ENCODE peak calls at places on chromosomes 1 and 21, in six cellular contexts. O, R, X, S, T and A are unnamed samples.

GRCh38 chr1:205258313-205259176 is 30.8 kb downstream of the TMCC2 start:
- DNase-seq in O (peak; percentile 48), R (no peak), X (no peak), S (no peak), T (no peak), A (no peak)

GRCh38 chr1:233867028-233867427 is 37.4 kb upstream of the SLC35F3 start:
- DNase-seq in O (no peak), R (no peak), X (no peak), S (no peak), T (no peak), A (no peak)

GRCh38 chr1:101370488-101370887 is 133.7 kb downstream of the S1PR1 start:
- DNase-seq in O (no peak), R (no peak), X (no peak), S (no peak), T (no peak), A (no peak)

GRCh38 chr21:41767606-41768370 is 936 bp upstream of the RIPK4 start:
- DNase-seq in O (no peak), R (no peak), X (no peak), S (no peak), T (no peak), A (peak; percentile 75)

GRCh38 chr1:59198565-59198964 is 98.3 kb upstream of the FGGY start:
- DNase-seq in O (no peak), R (no peak), X (no peak), S (no peak), T (no peak), A (no peak)

GRCh38 chr1:177181280-177181630 is 10.5 kb downstream of the BRINP2 start:
- DNase-seq in O (no peak), R (no peak), X (no peak), S (no peak), T (no peak), A (peak; percentile 72)

GRCh38 chr1:227372662-227373061 is 54.4 kb upstream of the CDC42BPA start:
- DNase-seq in O (no peak), R (no peak), X (no peak), S (no peak), T (no peak), A (peak; percentile 49)

GRCh38 chr1:7929637-7930036 is 11.0 kb downstream of the TNFRSF9 start:
- DNase-seq in O (no peak), R (no peak), X (no peak), S (no peak), T (no peak), A (no peak)

GRCh38 chr1:216464489-216464888 is 41.2 kb upstream of the USH2A start:
- DNase-seq in O (no peak), R (no peak), X (no peak), S (no peak), T (no peak), A (no peak)

GRCh38 chr1:28579374-28579773 is 12.7 kb upstream of the RAB42 start:
- DNase-seq in O (no peak), R (no peak), X (no peak), S (no peak), T (no peak), A (no peak)

GRCh38 chr1:184404727-184405027 is 17.8 kb downstream of the C1orf21 start:
- DNase-seq in O (no peak), R (no peak), X (no peak), S (no peak), T (no peak), A (no peak)

GRCh38 chr1:205077158-205077933 is 6.9 kb downstream of the TMEM81 start:
- DNase-seq in O (no peak), R (no peak), X (no peak), S (no peak), T (no peak), A (no peak)

GRCh38 chr1:231035799-231036198 is 4.3 kb downstream of the FAM89A start:
- DNase-seq in O (no peak), R (no peak), X (no peak), S (no peak), T (no peak), A (no peak)

GRCh38 chr1:24417681-24418080 is 2.1 kb downstream of the NIPAL3 start:
- DNase-seq in O (no peak), R (no peak), X (no peak), S (no peak), T (no peak), A (no peak)
- H3K4me3 ChIP-seq in O (no peak overlapping the region), R (no peak overlapping the region), X (no peak overlapping the region), S (no peak overlapping the region), T (no peak overlapping the region), A (no peak overlapping the region)

GRCh38 chr1:94542088-94542671 is 621 bp upstream of the F3 start:
- DNase-seq in O (peak; percentile 64), R (no peak), X (peak; percentile 51), S (peak; percentile 46), T (peak; percentile 73), A (peak; percentile 60)
- H3K4me1 ChIP-seq in O (peaks cover 6% of the 10 kb centered on the region), R (peaks cover 4% of the 10 kb centered on the region), X (peaks cover 47% of the 10 kb centered on the region), S (peaks cover 29% of the 10 kb centered on the region), T (peaks cover 10% of the 10 kb centered on the region), A (no peaks in the 10 kb centered on the region)

DNA sequence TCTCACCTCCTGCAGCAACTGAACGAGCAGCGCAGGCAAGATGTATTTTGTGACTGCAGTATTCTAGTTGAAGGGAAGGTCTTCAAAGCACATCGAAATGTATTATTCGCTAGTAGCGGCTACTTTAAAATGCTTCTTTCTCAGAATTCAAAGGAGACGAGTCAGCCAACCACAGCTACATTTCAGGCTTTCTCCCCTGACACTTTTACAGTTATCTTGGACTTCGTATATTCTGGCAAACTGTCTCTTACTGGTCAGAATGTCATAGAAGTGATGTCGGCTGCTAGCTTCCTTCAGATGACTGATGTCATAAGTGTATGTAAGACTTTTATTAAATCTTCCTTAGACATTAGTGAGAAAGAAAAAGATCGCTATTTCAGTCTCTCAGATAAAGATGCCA is 53.7 kb downstream of the ZBTB8A start:
- DNase-seq in O (no peak), R (no peak), X (no peak), S (no peak), T (no peak), A (no peak)
- H3K4me3 ChIP-seq in O (no peak overlapping the region), R (no peak overlapping the region), X (no peak overlapping the region), S (no peak overlapping the region), T (no peak overlapping the region), A (no peak overlapping the region)

GRCh38 chr1:156486421-156487344 is 13.9 kb downstream of the MEF2D start:
- DNase-seq in O (no peak), R (no peak), X (no peak), S (no peak), T (no peak), A (no peak)

GRCh38 chr1:156485984-156486383 is 14.6 kb downstream of the MEF2D start:
- DNase-seq in O (no peak), R (no peak), X (no peak), S (no peak), T (no peak), A (no peak)

GRCh38 chr1:156488566-156489165 is 11.9 kb downstream of the MEF2D start:
- DNase-seq in O (no peak), R (peak; percentile 22), X (no peak), S (no peak), T (no peak), A (no peak)

GRCh38 chr1:156489166-156489934 is 11.2 kb downstream of the MEF2D start:
- DNase-seq in O (peak; percentile 80), R (peak; percentile 75), X (no peak), S (no peak), T (peak; percentile 52), A (peak; percentile 55)

DNA sequence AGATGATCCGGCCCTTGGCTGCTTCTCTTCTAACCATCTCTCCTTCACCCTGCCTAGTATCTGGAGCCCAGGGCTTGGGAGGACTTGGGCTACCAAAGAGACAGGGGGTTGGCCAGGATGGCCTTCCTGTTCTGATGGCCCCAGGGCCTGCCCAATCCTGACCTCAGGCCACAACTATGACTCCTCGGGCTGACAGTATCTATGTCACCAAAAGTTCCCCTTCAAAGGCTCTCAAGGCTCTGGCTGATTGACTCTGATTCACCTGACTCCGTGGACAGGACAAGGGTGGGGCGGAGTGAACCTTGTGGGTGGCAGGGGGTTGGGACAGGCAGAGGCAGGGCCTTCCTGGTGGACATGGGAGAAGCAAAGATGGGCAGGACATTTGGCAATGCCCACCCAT is 12.7 kb downstream of the MEF2D start:
- DNase-seq in O (no peak), R (peak; percentile 34), X (no peak), S (no peak), T (no peak), A (no peak)
- H3K4me1 ChIP-seq in O (peaks cover 91% of the 10 kb centered on the region), R (peaks cover 70% of the 10 kb centered on the region), X (peaks cover 86% of the 10 kb centered on the region), S (peaks cover 40% of the 10 kb centered on the region), T (peaks cover 37% of the 10 kb centered on the region), A (peaks cover 4% of the 10 kb centered on the region)

GRCh38 chr1:99808391-99809115 is 41.6 kb upstream of the AGL start:
- DNase-seq in O (no peak), R (no peak), X (no peak), S (no peak), T (peak; percentile 28), A (no peak)
- H3K4me3 ChIP-seq in O (peak overlapping the region; percentile 46), R (no peak overlapping the region), X (no peak overlapping the region), S (no peak overlapping the region), T (no peak overlapping the region), A (peak overlapping the region; percentile 26)

DNA sequence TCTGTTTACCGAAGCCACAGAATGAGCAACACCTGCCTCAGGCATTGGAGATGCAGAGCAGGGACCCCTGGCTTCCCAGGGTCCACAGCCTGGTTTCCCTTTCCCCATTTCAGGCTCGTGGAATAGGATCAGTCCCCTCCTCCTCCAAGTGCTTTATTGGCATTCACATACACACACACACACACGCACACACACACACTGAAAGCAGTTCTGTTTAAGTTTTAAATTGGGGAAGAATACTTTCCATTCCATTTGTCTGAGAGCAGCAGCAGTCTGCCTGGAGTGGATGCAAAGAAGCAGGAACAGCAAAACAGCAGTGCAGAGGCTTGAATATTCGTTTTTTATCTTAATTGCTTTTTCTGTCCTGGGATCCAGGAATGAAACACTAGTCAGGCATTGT is 7.0 kb downstream of the CYB561D1 start:
- DNase-seq in O (no peak), R (no peak), X (no peak), S (no peak), T (peak; percentile 55), A (no peak)
- H3K4me1 ChIP-seq in O (peaks cover 21% of the 10 kb centered on the region), R (peaks cover 94% of the 10 kb centered on the region), X (peaks cover 46% of the 10 kb centered on the region), S (no peaks in the 10 kb centered on the region), T (peaks cover 19% of the 10 kb centered on the region), A (peaks cover 3% of the 10 kb centered on the region)

GRCh38 chr1:162696286-162696862 is 64.1 kb downstream of the DDR2 start:
- DNase-seq in O (peak; percentile 72), R (no peak), X (peak; percentile 48), S (peak; percentile 58), T (peak; percentile 90), A (peak; percentile 75)
- H3K4me3 ChIP-seq in O (no peak overlapping the region), R (no peak overlapping the region), X (no peak overlapping the region), S (no peak overlapping the region), T (no peak overlapping the region), A (no peak overlapping the region)

GRCh38 chr1:160205242-160205973 is at the start of gene PEA15:
- DNase-seq in O (peak; percentile 84), R (peak; percentile 53), X (peak; percentile 79), S (peak; percentile 69), T (peak; percentile 84), A (peak; percentile 95)
- H3K4me1 ChIP-seq in O (peaks cover 44% of the 10 kb centered on the region), R (peaks cover 19% of the 10 kb centered on the region), X (peaks cover 59% of the 10 kb centered on the region), S (peaks cover 7% of the 10 kb centered on the region), T (peaks cover 16% of the 10 kb centered on the region), A (peaks cover 5% of the 10 kb centered on the region)

DNA sequence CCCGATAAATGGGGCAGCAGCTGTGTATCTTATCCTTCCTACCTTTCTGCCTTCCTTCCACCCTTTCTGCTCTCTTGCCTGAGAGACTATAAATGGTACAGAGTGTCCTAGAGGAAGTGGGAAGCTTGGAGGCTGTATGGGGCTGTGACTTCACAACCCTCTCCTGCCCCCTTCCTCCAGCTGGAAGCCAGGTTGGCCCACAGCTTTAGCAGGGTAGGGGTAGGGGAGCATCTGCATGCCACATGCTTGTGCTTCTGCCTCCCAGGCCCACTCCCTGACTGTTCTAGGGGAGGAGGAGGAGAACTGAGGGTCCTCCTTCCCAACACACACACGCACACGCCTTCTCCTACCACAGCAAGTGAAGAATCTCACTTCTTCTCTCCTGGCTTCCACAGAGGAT is 4.0 kb upstream of the SLC27A3 start:
- DNase-seq in O (no peak), R (no peak), X (no peak), S (no peak), T (no peak), A (no peak)
- H3K4me3 ChIP-seq in O (no peak overlapping the region), R (no peak overlapping the region), X (no peak overlapping the region), S (no peak overlapping the region), T (no peak overlapping the region), A (no peak overlapping the region)